ENCODE peak calls at places on chromosomes 11 and 22, in nine cellular contexts. F is HCT116; X is dorsolateral prefrontal cortex; J is central memory CD4-positive, alpha-beta T cell; B is tibial artery; U is heart left ventricle; W is CD8-positive, alpha-beta T cell; V is iPS-NIHi11; Z is omental fat pad. H is an unnamed sample.

GRCh38 chr22:48647606-48648515 is 1179.8 kb downstream of the BRD1 start:
- DNase-seq in F (no peak), X (no peak), J (no peak), B (no peak), U (no peak), W (no peak), V (no peak), Z (no peak), H (no peak)

GRCh38 chr11:100328626-100329340 is 358.3 kb upstream of the ARHGAP42 start:
- DNase-seq in F (no peak), X (no peak), J (no peak), B (no peak), U (no peak), W (no peak), V (no peak), Z (no peak), H (no peak)

GRCh38 chr22:44003016-44003775 is 20.9 kb upstream of the PARVB start:
- DNase-seq in F (no peak), X (no peak), J (no peak), B (no peak), U (no peak), W (no peak), V (no peak), Z (no peak), H (no peak)

GRCh38 chr22:21009638-21010425 is 5.1 kb upstream of the P2RX6 start:
- DNase-seq in F (no peak), X (no peak), J (no peak), B (no peak), U (no peak), W (no peak), V (peak), Z (no peak), H (no peak)

GRCh38 chr22:48486163-48486957 is 1341.3 kb downstream of the BRD1 start:
- DNase-seq in F (no peak), X (peak), J (no peak), B (peak), U (peak), W (no peak), V (no peak), Z (no peak), H (no peak)

GRCh38 chr11:59097113-59097708 is 9.8 kb upstream of the FAM111B start:
- DNase-seq in F (peak), X (peak), J (peak), B (peak), U (peak), W (peak), V (no peak), Z (peak), H (peak)

GRCh38 chr11:46315033-46315738 is 32.1 kb upstream of the DGKZ start:
- DNase-seq in F (peak), X (peak), J (peak), B (no peak), U (peak), W (peak), V (peak), Z (peak), H (no peak)

GRCh38 chr11:10314199-10315072 is 9.6 kb downstream of the ADM start:
- DNase-seq in F (no peak), X (no peak), J (no peak), B (no peak), U (no peak), W (no peak), V (no peak), Z (no peak), H (no peak)

GRCh38 chr22:45072322-45072903 is 62.6 kb upstream of the PHF21B start:
- DNase-seq in F (peak), X (no peak), J (no peak), B (no peak), U (no peak), W (no peak), V (peak), Z (peak), H (no peak)

GRCh38 chr11:13313005-13313819 is 35.6 kb downstream of the BMAL1 start:
- DNase-seq in F (no peak), X (no peak), J (no peak), B (no peak), U (no peak), W (no peak), V (no peak), Z (no peak), H (no peak)

GRCh38 chr11:22666700-22667439 is 459 bp downstream of the GAS2 start:
- DNase-seq in F (no peak), X (no peak), J (no peak), B (no peak), U (peak), W (no peak), V (peak), Z (no peak), H (no peak)

GRCh38 chr11:59756845-59757244 is 1.7 kb downstream of the STX3 start:
- DNase-seq in F (peak), X (no peak), J (no peak), B (peak), U (no peak), W (no peak), V (no peak), Z (no peak), H (no peak)

GRCh38 chr11:66851698-66852465 is 5.0 kb upstream of the LRFN4 start:
- DNase-seq in F (no peak), X (no peak), J (no peak), B (peak), U (no peak), W (no peak), V (peak), Z (no peak), H (no peak)

GRCh38 chr11:87417951-87418350 is 380.2 kb downstream of the TMEM135 start:
- DNase-seq in F (no peak), X (no peak), J (no peak), B (no peak), U (no peak), W (no peak), V (no peak), Z (no peak), H (no peak)

GRCh38 chr11:47593492-47593933 is 698 bp downstream of the C1QTNF4 start:
- DNase-seq in F (no peak), X (no peak), J (no peak), B (no peak), U (no peak), W (no peak), V (no peak), Z (no peak), H (no peak)

GRCh38 chr11:86508604-86509471 is 134.2 kb downstream of the CCDC81 start:
- DNase-seq in F (no peak), X (no peak), J (no peak), B (no peak), U (no peak), W (no peak), V (no peak), Z (no peak), H (no peak)

GRCh38 chr11:121652982-121653381 is 200.2 kb upstream of the SORL1-AS1 start:
- DNase-seq in F (no peak), X (no peak), J (no peak), B (no peak), U (no peak), W (no peak), V (peak), Z (no peak), H (no peak)

GRCh38 chr11:29310016-29310415 is 706.8 kb downstream of the KCNA4 start:
- DNase-seq in F (no peak), X (no peak), J (no peak), B (no peak), U (no peak), W (no peak), V (no peak), Z (no peak), H (peak)

GRCh38 chr11:13030857-13031256 is 21.7 kb downstream of the RASSF10 start:
- DNase-seq in F (no peak), X (no peak), J (no peak), B (no peak), U (peak), W (no peak), V (no peak), Z (no peak), H (no peak)

GRCh38 chr11:119218141-119218878 is 12.2 kb downstream of the CBL start:
- DNase-seq in F (peak), X (no peak), J (no peak), B (no peak), U (no peak), W (no peak), V (no peak), Z (no peak), H (peak)

GRCh38 chr22:27913162-27913741 is 5.8 kb downstream of the PITPNB start:
- DNase-seq in F (no peak), X (no peak), J (no peak), B (no peak), U (peak), W (no peak), V (no peak), Z (no peak), H (no peak)

GRCh38 chr11:82003671-82004148 is 730.0 kb downstream of the FAM181B start:
- DNase-seq in F (no peak), X (no peak), J (no peak), B (no peak), U (no peak), W (no peak), V (no peak), Z (no peak), H (no peak)

GRCh38 chr22:17264321-17265052 is 45.3 kb upstream of the ADA2 start:
- DNase-seq in F (no peak), X (no peak), J (no peak), B (no peak), U (peak), W (no peak), V (peak), Z (no peak), H (no peak)

GRCh38 chr22:34055525-34056200 is 135.4 kb upstream of the LARGE1 start:
- DNase-seq in F (no peak), X (no peak), J (no peak), B (no peak), U (no peak), W (no peak), V (peak), Z (no peak), H (no peak)

GRCh38 chr11:15500643-15501042 is 385.9 kb downstream of the INSC start:
- DNase-seq in F (no peak), X (no peak), J (no peak), B (no peak), U (no peak), W (no peak), V (no peak), Z (no peak), H (no peak)

GRCh38 chr11:118873804-118874203 is 9.9 kb upstream of the CXCR5 start:
- DNase-seq in F (no peak), X (no peak), J (no peak), B (no peak), U (no peak), W (no peak), V (no peak), Z (no peak), H (no peak)

GRCh38 chr11:90650124-90650523 is 427.3 kb upstream of the CHORDC1 start:
- DNase-seq in F (no peak), X (no peak), J (no peak), B (no peak), U (no peak), W (no peak), V (no peak), Z (no peak), H (no peak)

GRCh38 chr11:8871283-8871775 is 39.7 kb upstream of the AKIP1 start:
- DNase-seq in F (peak), X (peak), J (no peak), B (peak), U (peak), W (no peak), V (peak), Z (no peak), H (peak)

GRCh38 chr11:69157156-69157821 is 1.6 kb downstream of the SMIM38 start:
- DNase-seq in F (no peak), X (peak), J (no peak), B (peak), U (peak), W (no peak), V (peak), Z (no peak), H (no peak)

GRCh38 chr11:1219446-1219835 is 3.4 kb upstream of the MUC5B start:
- DNase-seq in F (no peak), X (no peak), J (no peak), B (peak), U (no peak), W (no peak), V (peak), Z (no peak), H (no peak)

GRCh38 chr11:3201112-3201581 is 17.5 kb downstream of the MRGPRG start:
- DNase-seq in F (no peak), X (no peak), J (no peak), B (peak), U (no peak), W (no peak), V (no peak), Z (no peak), H (no peak)

GRCh38 chr11:64331569-64332371 is 8.2 kb upstream of the CCDC88B start:
- DNase-seq in F (peak), X (no peak), J (peak), B (no peak), U (peak), W (peak), V (peak), Z (peak), H (peak)

GRCh38 chr11:14587203-14587602 is 56.4 kb upstream of the PDE3B start:
- DNase-seq in F (no peak), X (no peak), J (no peak), B (no peak), U (no peak), W (no peak), V (no peak), Z (no peak), H (no peak)